ENCODE peak calls at places on chromosomes 7 and 10, in four cellular contexts. N is fibroblast of lung, T is glutamatergic neuron, O is SK-N-SH. U is an unnamed sample.

GRCh38 chr7:125425507-125425906 is 495.9 kb upstream of the POT1 start:
- DNase-seq in O (no peak), N (no peak), T (no peak), U (no peak)

GRCh38 chr7:24882989-24883631 is 96.9 kb downstream of the OSBPL3 start:
- DNase-seq in O (no peak), T (no peak), N (peak), U (no peak)

GRCh38 chr10:72254891-72255568 is 18.7 kb upstream of the DDIT4 start:
- DNase-seq in N (peak), O (peak), T (peak), U (no peak)

GRCh38 chr7:48173983-48174382 is 2.7 kb downstream of the ABCA13 start:
- DNase-seq in T (no peak), N (no peak), O (no peak), U (no peak)

GRCh38 chr10:17685227-17685840 is 41.4 kb downstream of the STAM start:
- DNase-seq in N (no peak), T (no peak), O (no peak), U (no peak)

GRCh38 chr7:149226840-149227494 is 12.5 kb upstream of the ZNF212 start:
- DNase-seq in N (peak), T (no peak), O (no peak), U (no peak)

GRCh38 chr7:132584796-132585494 is 8.7 kb upstream of the PLXNA4 start:
- DNase-seq in T (no peak), N (no peak), O (no peak), U (no peak)

GRCh38 chr10:51832652-51833383 is 133.4 kb upstream of the CSTF2T start:
- DNase-seq in O (no peak), N (peak), T (no peak), U (no peak)

GRCh38 chr10:124719213-124719851 is 24.8 kb downstream of the FAM53B start:
- DNase-seq in N (peak), T (no peak), O (no peak), U (no peak)

GRCh38 chr7:27159278-27160146 is 3.0 kb upstream of the HOXA7 start:
- DNase-seq in O (no peak), T (no peak), N (no peak), U (no peak)

GRCh38 chr7:78141533-78142281 is 343.1 kb downstream of the PHTF2 start:
- DNase-seq in N (peak), O (no peak), T (no peak), U (no peak)

GRCh38 chr10:129936923-129937300 is 27.2 kb downstream of the EBF3 start:
- DNase-seq in O (no peak), T (no peak), N (no peak), U (no peak)

GRCh38 chr10:95382596-95382995 is 91.8 kb upstream of the PDLIM1 start:
- DNase-seq in O (no peak), T (no peak), N (no peak), U (no peak)

GRCh38 chr7:34928052-34928451 is 109.2 kb downstream of the DPY19L1 start:
- DNase-seq in O (peak), N (peak), T (peak), U (no peak)

GRCh38 chr7:20312562-20312961 is 18.1 kb upstream of the ITGB8 start:
- DNase-seq in T (no peak), N (no peak), O (no peak), U (no peak)

GRCh38 chr7:76318488-76319353 is 16.2 kb downstream of the HSPB1 start:
- DNase-seq in T (peak), N (peak), O (peak), U (peak)

GRCh38 chr7:44212018-44212417 is 11.2 kb downstream of the YKT6 start:
- DNase-seq in T (no peak), O (no peak), N (no peak), U (no peak)

GRCh38 chr7:51256244-51256781 is 60.3 kb downstream of the COBL start:
- DNase-seq in N (no peak), O (no peak), T (no peak), U (no peak)

GRCh38 chr10:49076741-49077521 is 38.4 kb downstream of the VSTM4 start:
- DNase-seq in T (no peak), O (no peak), N (no peak), U (no peak)

GRCh38 chr10:1643161-1643910 is 94.0 kb downstream of the ADARB2 start:
- DNase-seq in T (no peak), O (no peak), N (no peak), U (no peak)

GRCh38 chr7:116525298-116525912 is 569 bp downstream of the CAV1 start:
- DNase-seq in O (peak), N (no peak), T (peak), U (no peak)

GRCh38 chr7:151793531-151793935 is 83.4 kb downstream of the PRKAG2 start:
- DNase-seq in N (no peak), T (no peak), O (no peak), U (no peak)

GRCh38 chr10:43193496-43194080 is 55.3 kb downstream of the CSGALNACT2 start:
- DNase-seq in T (peak), O (peak), N (no peak), U (peak)

GRCh38 chr10:36181421-36181820 is 539.3 kb upstream of the FZD8 start:
- DNase-seq in T (no peak), O (no peak), N (peak), U (no peak)

GRCh38 chr10:104049497-104050250 is 36.0 kb downstream of the COL17A1 start:
- DNase-seq in T (no peak), N (peak), O (no peak), U (no peak)

GRCh38 chr10:16009736-16010259 is 149.5 kb upstream of the MINDY3 start:
- DNase-seq in T (no peak), N (no peak), O (no peak), U (no peak)

GRCh38 chr7:20509892-20510645 is 105.4 kb upstream of the ABCB5 start:
- DNase-seq in T (no peak), N (no peak), O (no peak), U (no peak)

GRCh38 chr7:135772639-135773019 is 24.0 kb upstream of the FAM180A start:
- DNase-seq in O (no peak), T (no peak), N (peak), U (no peak)

GRCh38 chr7:14252458-14252857 is 263.0 kb upstream of the ETV1 start:
- DNase-seq in N (no peak), T (no peak), O (no peak), U (no peak)

GRCh38 chr10:93680414-93681047 is 21.9 kb downstream of the FRA10AC1 start:
- DNase-seq in T (no peak), N (peak), O (peak), U (no peak)

GRCh38 chr7:117195361-117195760 is 127.5 kb downstream of the WNT2 start:
- DNase-seq in N (no peak), O (no peak), T (no peak), U (no peak)

GRCh38 chr10:122390271-122390670 is 15.8 kb downstream of the PLEKHA1 start:
- DNase-seq in T (no peak), N (no peak), O (no peak), U (no peak)

GRCh38 chr10:122392835-122393234 is 18.3 kb downstream of the PLEKHA1 start:
- DNase-seq in N (no peak), O (no peak), T (no peak), U (no peak)

GRCh38 chr10:122391875-122392274 is 17.4 kb downstream of the PLEKHA1 start:
- DNase-seq in O (no peak), N (no peak), T (no peak), U (no peak)

GRCh38 chr10:122388287-122388997 is 13.9 kb downstream of the PLEKHA1 start:
- DNase-seq in T (no peak), N (no peak), O (no peak), U (no peak)

DNA sequence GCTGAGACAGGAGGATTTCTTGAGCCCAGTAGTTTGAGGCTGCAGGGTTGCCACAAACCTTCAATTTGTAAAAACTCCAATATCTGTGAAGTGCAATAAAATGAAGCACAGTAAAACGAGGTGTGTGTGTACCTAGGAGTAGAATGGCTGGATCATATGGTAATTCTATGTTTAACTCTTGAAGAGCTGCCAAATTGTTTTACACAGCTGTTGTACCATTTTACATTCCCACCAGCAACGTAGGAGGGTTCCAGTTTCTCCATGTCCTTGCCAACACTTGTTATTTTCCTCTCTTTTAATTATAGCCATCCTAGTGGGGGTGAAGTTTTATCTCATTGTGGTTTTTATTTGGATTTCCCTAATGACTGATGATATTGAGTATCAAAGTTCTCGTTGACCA is 16.2 kb downstream of the PLEKHA1 start:
- DNase-seq in O (no peak), N (no peak), T (no peak), U (no peak)
- TF ChIP-seq CTCF in O (no peak), N (no peak), T (no peak), U (no peak)

GRCh38 chr10:12412671-12413368 is 63.5 kb downstream of the CAMK1D start:
- DNase-seq in N (no peak), O (no peak), T (no peak), U (no peak)
- TF ChIP-seq CTCF in N (no peak), O (no peak), T (no peak), U (no peak)

DNA sequence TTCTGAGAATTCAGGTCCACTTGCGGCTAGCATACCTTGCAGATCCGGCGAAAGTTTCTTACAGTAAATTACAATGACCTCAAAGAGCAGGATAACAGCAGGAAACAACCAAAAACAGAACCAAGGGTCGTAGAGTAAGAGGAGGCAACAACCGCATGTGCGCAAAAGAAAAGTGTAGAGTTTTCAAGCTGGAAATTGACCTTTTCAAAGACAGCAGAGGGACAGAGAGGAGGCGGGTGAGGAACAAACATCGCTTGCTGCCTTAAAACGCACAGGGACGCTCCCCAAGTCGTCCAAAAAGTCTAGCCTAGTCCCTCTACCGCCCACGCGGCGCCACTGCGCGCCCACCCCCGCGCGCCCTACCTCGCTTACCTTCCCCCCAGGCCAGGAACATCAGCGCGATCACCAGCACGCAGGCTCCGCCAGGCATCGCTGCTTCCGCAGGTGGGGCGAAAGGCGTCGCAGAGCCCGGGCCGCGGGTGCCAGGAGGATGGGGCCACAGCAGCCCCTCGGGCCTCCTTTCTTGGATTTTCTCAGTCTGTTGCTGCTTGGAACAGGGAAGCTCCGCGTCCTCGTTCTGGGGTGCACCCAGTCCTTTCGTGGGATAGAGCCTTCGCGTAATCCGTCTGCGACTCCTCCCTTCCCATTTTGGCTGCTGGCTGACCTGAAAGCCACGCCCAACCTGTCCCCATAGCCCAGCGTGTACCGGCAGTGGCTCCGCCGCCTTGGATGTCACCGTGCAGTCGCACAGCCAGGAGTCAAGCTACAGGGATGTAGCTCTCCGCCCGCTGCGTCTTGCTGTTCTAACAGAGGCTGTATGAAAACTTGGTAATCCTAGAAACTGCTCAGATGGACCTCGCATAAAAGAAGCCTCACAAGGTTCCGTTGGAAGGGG is at the start of gene VWDE:
- DNase-seq in T (peak), N (peak), O (peak), U (no peak)
- TF ChIP-seq CTCF in T (no peak), N (no peak), O (no peak), U (no peak)

GRCh38 chr10:78913219-78914059 is 155.3 kb upstream of the ZMIZ1 start:
- DNase-seq in N (no peak), T (peak), O (peak), U (peak)

GRCh38 chr10:78914060-78914378 is 154.7 kb upstream of the ZMIZ1 start:
- DNase-seq in N (no peak), T (no peak), O (no peak), U (no peak)

GRCh38 chr10:78916227-78916626 is 152.5 kb upstream of the ZMIZ1 start:
- DNase-seq in O (no peak), N (no peak), T (no peak), U (no peak)

GRCh38 chr10:78915331-78915626 is 153.5 kb upstream of the ZMIZ1 start:
- DNase-seq in O (no peak), T (no peak), N (no peak), U (no peak)

GRCh38 chr10:78914502-78915330 is 154.1 kb upstream of the ZMIZ1 start:
- DNase-seq in T (no peak), O (no peak), N (no peak), U (no peak)
- TF ChIP-seq CTCF in T (no peak), O (no peak), N (no peak), U (no peak)

DNA sequence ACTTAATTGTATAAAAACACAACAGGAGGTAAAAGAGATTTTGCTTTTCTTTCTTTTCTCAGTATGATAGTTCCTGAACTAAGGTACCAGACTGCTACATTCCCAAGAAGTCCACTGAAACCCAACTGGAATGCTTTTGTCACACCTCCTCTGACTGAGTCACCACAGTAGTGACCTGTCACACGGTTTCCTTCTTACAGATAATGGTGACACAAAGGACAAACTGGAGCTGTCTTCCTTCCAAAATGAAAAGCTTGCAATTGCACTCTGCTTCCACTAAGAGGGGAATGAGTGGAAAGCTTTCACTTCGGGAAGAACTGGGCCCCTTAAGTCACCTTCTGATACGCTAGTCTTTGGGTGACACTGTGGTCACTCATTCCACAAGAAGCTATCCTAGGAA is 122.2 kb downstream of the KMT2E start:
- DNase-seq in T (no peak), O (no peak), N (no peak), U (no peak)
- TF ChIP-seq CTCF in T (no peak), O (peak), N (no peak), U (no peak)

GRCh38 chr7:1592299-1592842 is 22.5 kb upstream of the PSMG3 start:
- DNase-seq in O (peak), T (no peak), N (no peak), U (no peak)

GRCh38 chr7:1591396-1591795 is 21.6 kb upstream of the PSMG3 start:
- DNase-seq in N (no peak), O (peak), T (no peak), U (no peak)

GRCh38 chr7:1590887-1591286 is 21.1 kb upstream of the PSMG3 start:
- DNase-seq in O (no peak), T (no peak), N (no peak), U (no peak)

GRCh38 chr7:1590476-1590875 is 20.6 kb upstream of the PSMG3 start:
- DNase-seq in T (no peak), O (no peak), N (no peak), U (no peak)

DNA sequence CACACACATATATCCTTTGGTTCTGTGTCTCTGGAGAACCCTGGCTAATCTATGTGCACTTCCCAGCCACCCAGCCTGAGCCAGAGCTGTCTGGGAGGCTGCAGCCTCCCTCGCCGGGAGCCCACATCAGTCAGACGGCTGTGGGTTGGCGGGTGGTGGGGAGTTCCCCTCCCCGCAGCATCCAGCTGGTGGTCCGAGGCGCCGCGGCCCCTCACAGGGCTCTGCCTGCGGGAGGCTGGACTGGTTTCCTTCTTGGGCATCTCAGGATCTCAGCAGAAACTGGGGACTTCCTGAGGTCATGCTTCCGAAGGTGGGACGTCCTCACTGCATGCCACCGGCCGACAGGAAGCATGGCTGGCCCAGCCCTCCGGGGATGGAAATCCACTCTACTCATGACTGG is 22.0 kb upstream of the PSMG3 start:
- DNase-seq in N (no peak), O (no peak), T (no peak), U (no peak)
- TF ChIP-seq CTCF in N (no peak), O (no peak), T (no peak), U (no peak)

GRCh38 chr10:97683556-97684357 is 3.3 kb downstream of the AVPI1 start:
- DNase-seq in O (peak), T (no peak), N (peak), U (no peak)
- TF ChIP-seq CTCF in O (no peak), T (no peak), N (no peak), U (no peak)

DNA sequence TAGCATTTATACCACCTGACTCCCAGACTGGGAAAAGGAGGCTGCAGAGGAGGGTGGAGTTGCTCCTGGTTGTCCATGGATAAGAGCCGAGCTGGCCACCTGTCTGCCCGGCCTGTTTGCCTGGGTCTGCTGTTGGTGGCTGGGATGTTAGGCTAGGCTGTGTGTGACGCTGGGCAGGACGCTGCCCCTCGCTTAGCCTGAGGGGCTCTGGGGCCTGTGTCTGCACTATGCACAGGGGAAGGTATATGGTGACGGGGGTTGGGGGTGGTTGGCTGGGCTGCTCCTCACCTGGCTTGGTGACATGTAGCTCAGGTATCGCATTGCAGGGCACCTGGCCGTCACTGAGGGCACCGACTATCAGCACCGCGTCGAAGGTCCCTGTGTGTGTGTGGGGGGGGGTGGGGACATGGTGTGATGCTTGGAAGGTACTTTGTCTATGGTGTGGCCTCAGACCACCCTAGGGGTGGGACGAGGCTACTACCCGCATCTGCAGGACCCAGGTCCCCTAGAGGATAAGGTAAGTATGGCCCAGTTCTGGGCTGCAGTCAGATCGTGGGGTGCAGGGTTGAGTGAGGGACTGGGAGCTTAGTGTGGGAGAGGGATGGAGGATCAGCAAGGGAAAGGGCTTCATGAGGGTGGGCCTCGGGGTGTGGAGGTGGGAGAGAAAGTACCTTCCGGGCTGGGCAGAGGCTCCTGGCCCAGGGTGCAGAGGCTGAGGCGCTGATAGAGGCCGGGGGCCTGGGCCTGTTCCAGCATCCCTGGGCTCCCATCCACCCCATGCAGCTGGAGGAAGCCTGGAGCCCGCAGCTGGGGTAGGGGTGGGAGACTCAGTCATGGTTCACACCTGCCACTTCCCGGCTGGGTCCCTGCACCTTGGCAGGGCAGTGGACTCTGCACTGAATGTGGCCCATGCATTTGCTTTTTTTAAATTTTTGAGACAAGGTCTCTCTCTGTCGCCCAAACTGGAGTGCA is 2.3 kb downstream of the METTL27 start:
- DNase-seq in O (peak), T (no peak), N (no peak), U (no peak)
- TF ChIP-seq CTCF in O (peak), T (peak), N (no peak), U (no peak)

GRCh38 chr7:92838934-92839333 is 2.6 kb upstream of the CDK6 start:
- DNase-seq in T (no peak), O (no peak), N (no peak), U (no peak)
- TF ChIP-seq CTCF in T (no peak), O (no peak), N (no peak), U (no peak)